ENCODE peak calls at places on chromosomes 12 and 14, in five cellular contexts. One of them, this sample, is unnamed.

GRCh38 chr12:12338528-12339168 is 11.4 kb downstream of the MANSC1 start:
- DNase-seq in suprapubic skin: no peak
- DNase-seq in spleen: peak; percentile 54
- DNase-seq in tibial nerve: no peak
- DNase-seq in A549: no peak
- DNase-seq in this sample: peak; percentile 60

GRCh38 chr14:71776463-71777359 is 155.5 kb upstream of the RGS6 start:
- DNase-seq in tibial nerve: no peak
- DNase-seq in suprapubic skin: no peak
- DNase-seq in A549: no peak
- DNase-seq in spleen: no peak
- DNase-seq in this sample: no peak

GRCh38 chr12:95741635-95742034 is 48.9 kb downstream of the NTN4 start:
- DNase-seq in A549: no peak
- DNase-seq in tibial nerve: no peak
- DNase-seq in suprapubic skin: no peak
- DNase-seq in spleen: no peak
- DNase-seq in this sample: no peak

GRCh38 chr14:63203618-63204406 is 431 bp upstream of the RHOJ start:
- DNase-seq in suprapubic skin: peak; percentile 86
- DNase-seq in A549: peak; percentile 37
- DNase-seq in spleen: peak; percentile 74
- DNase-seq in tibial nerve: peak; percentile 67
- DNase-seq in this sample: peak; percentile 79

GRCh38 chr12:50333441-50333840 is 50.1 kb upstream of the LIMA1 start:
- DNase-seq in spleen: no peak
- DNase-seq in suprapubic skin: no peak
- DNase-seq in tibial nerve: no peak
- DNase-seq in A549: no peak
- DNase-seq in this sample: no peak

GRCh38 chr12:53775478-53776145 is 23.8 kb upstream of the CISTR start:
- DNase-seq in spleen: no peak
- DNase-seq in suprapubic skin: peak; percentile 68
- DNase-seq in A549: no peak
- DNase-seq in tibial nerve: no peak
- DNase-seq in this sample: peak; percentile 66

GRCh38 chr14:79842270-79842669 is 369.0 kb downstream of the DIO2 start:
- DNase-seq in A549: peak; percentile 20
- DNase-seq in spleen: no peak
- DNase-seq in tibial nerve: no peak
- DNase-seq in suprapubic skin: no peak
- DNase-seq in this sample: peak; percentile 41

GRCh38 chr14:67882973-67883372 is 63.4 kb downstream of the RAD51B start:
- DNase-seq in tibial nerve: no peak
- DNase-seq in suprapubic skin: no peak
- DNase-seq in A549: no peak
- DNase-seq in spleen: no peak
- DNase-seq in this sample: no peak

GRCh38 chr12:69657376-69658137 is 41.5 kb downstream of the BEST3 start:
- DNase-seq in suprapubic skin: no peak
- DNase-seq in spleen: no peak
- DNase-seq in tibial nerve: no peak
- DNase-seq in A549: peak; percentile 26
- DNase-seq in this sample: no peak

GRCh38 chr12:123057505-123058265 is 77.2 kb downstream of the ARL6IP4 start:
- DNase-seq in spleen: no peak
- DNase-seq in A549: no peak
- DNase-seq in suprapubic skin: peak; percentile 40
- DNase-seq in tibial nerve: no peak
- DNase-seq in this sample: no peak

GRCh38 chr14:71140157-71140556 is 232.9 kb downstream of the PCNX1 start:
- DNase-seq in spleen: no peak
- DNase-seq in tibial nerve: no peak
- DNase-seq in A549: no peak
- DNase-seq in suprapubic skin: no peak
- DNase-seq in this sample: peak; percentile 48

GRCh38 chr12:9103050-9103854 is 12.5 kb downstream of the A2M start:
- DNase-seq in spleen: no peak
- DNase-seq in tibial nerve: no peak
- DNase-seq in A549: no peak
- DNase-seq in suprapubic skin: no peak
- DNase-seq in this sample: no peak

GRCh38 chr12:29782821-29783772 is 645 bp downstream of the TMTC1 start:
- DNase-seq in suprapubic skin: peak; percentile 72
- DNase-seq in spleen: peak; percentile 87
- DNase-seq in A549: no peak
- DNase-seq in tibial nerve: peak; percentile 21
- DNase-seq in this sample: peak; percentile 88

GRCh38 chr12:76346798-76347420 is 1.3 kb downstream of the BBS10 start:
- DNase-seq in suprapubic skin: no peak
- DNase-seq in A549: peak; percentile 54
- DNase-seq in spleen: no peak
- DNase-seq in tibial nerve: no peak
- DNase-seq in this sample: no peak

GRCh38 chr14:65949711-65950516 is 536.3 kb upstream of the CCDC196 start:
- DNase-seq in suprapubic skin: no peak
- DNase-seq in A549: peak; percentile 28
- DNase-seq in spleen: no peak
- DNase-seq in tibial nerve: no peak
- DNase-seq in this sample: no peak

GRCh38 chr12:88200029-88200428 is 57.9 kb downstream of the TMTC3 start:
- DNase-seq in spleen: no peak
- DNase-seq in suprapubic skin: no peak
- DNase-seq in tibial nerve: no peak
- DNase-seq in A549: no peak
- DNase-seq in this sample: no peak

GRCh38 chr12:88207921-88208640 is 66.0 kb downstream of the TMTC3 start:
- DNase-seq in A549: no peak
- DNase-seq in tibial nerve: no peak
- DNase-seq in suprapubic skin: no peak
- DNase-seq in spleen: no peak
- DNase-seq in this sample: no peak

GRCh38 chr12:88206636-88207035 is 64.5 kb downstream of the TMTC3 start:
- DNase-seq in spleen: no peak
- DNase-seq in suprapubic skin: no peak
- DNase-seq in tibial nerve: no peak
- DNase-seq in A549: no peak
- DNase-seq in this sample: no peak

DNA sequence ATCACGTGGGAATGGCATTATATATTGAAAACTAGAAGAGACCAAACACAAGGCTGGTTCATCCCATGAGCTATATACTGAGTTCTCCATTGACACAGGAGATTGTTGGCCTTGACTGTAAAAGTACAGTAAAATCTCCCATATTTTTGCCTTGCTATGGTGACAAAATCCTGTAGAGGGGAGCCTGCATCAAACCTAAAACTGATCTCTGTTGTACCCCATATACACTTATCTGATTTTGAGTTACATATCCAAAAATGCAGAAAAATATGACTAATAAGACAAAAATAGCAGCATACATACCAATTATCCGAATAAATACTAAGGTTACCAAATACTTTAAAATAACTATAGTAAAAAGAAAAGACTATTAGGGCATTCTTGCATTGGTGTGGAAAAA is 60.4 kb downstream of the TMTC3 start:
- DNase-seq in A549: no peak
- DNase-seq in tibial nerve: no peak
- DNase-seq in suprapubic skin: no peak
- DNase-seq in spleen: no peak
- DNase-seq in this sample: no peak
- TF ChIP-seq CTCF in A549: no peak
- TF ChIP-seq CTCF in tibial nerve: no peak
- TF ChIP-seq CTCF in suprapubic skin: no peak
- TF ChIP-seq CTCF in spleen: no peak
- TF ChIP-seq CTCF in this sample: no peak

DNA sequence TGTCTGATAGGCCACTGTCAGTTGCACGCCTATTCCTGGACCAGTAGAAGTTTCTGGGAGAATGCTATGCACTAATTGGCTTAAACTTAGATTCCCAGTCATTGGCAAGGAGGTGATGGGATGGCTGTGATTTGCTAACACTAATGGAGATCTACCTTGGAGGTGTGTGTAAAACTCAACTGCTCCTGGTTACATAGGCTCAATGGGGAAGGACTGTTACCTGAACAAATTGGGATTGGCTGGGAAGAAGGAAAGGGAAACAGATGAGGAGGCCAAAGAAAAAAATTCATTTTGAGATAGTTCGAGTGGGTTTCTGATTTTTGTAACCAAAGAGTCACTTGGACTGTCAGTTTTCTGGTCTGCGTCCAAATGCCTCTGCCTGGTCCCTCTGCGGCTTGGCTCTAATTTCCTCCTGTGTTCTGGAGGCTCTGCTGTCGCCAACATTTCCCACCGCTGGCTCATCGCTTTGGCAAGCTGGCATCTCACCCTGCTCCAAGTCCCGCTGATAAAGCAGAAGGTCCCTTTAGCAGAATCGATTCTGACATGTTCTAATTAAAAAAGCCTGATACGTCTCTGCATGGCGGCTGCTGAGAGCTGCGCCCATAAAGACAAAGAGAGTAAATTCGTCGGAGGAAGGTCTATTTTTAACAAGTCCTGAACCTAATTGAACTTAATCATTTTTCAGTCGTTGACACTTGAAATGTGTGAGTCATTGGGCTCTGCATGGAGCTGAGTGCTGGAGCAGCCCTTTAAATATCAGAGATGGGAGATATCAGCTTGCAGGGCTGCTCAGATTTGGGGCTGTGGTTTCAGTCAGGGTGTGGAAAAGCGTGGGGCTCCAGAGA is 2.0 kb upstream of the CCDC63 start:
- DNase-seq in tibial nerve: no peak
- DNase-seq in spleen: no peak
- DNase-seq in A549: no peak
- DNase-seq in suprapubic skin: no peak
- DNase-seq in this sample: peak; percentile 15
- H3K4me3 ChIP-seq in tibial nerve: no peak overlapping the region
- H3K4me3 ChIP-seq in spleen: no peak overlapping the region
- H3K4me3 ChIP-seq in A549: no peak overlapping the region
- H3K4me3 ChIP-seq in suprapubic skin: no peak overlapping the region
- H3K4me3 ChIP-seq in this sample: no peak overlapping the region

DNA sequence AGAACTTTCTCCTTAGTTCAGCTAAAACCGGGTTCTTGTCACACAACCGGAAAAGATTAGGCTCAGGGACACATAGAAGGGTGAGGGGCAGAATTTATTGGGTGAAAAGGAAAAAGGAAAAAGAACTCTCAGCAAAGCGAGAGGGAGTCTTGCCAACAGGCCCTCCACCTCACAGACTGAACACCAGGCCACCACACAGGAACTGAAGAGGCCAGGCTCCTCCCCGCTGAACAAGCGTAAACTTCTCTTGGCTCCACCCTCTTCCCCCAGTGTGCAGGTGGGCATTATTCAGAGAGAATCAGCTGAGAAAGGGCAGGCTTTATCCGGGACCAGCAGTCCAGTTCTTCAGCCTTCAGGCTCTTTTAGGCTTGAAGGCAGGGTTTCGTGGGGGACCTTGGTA is 125.6 kb upstream of the FGD4 start:
- DNase-seq in suprapubic skin: no peak
- DNase-seq in tibial nerve: no peak
- DNase-seq in spleen: peak; percentile 90
- DNase-seq in A549: no peak
- DNase-seq in this sample: no peak
- TF ChIP-seq POLR2A in suprapubic skin: no peak
- TF ChIP-seq POLR2A in tibial nerve: no peak
- TF ChIP-seq POLR2A in spleen: no peak
- TF ChIP-seq POLR2A in A549: no peak
- TF ChIP-seq POLR2A in this sample: no peak

GRCh38 chr14:20659813-20660395 is 18.4 kb upstream of the OR6S1 start:
- DNase-seq in spleen: peak; percentile 64
- DNase-seq in A549: peak; percentile 33
- DNase-seq in tibial nerve: no peak
- DNase-seq in suprapubic skin: no peak
- DNase-seq in this sample: no peak

GRCh38 chr14:20656274-20656673 is 14.8 kb upstream of the OR6S1 start:
- DNase-seq in tibial nerve: no peak
- DNase-seq in suprapubic skin: no peak
- DNase-seq in spleen: no peak
- DNase-seq in A549: no peak
- DNase-seq in this sample: no peak

GRCh38 chr14:20658246-20658645 is 16.8 kb upstream of the OR6S1 start:
- DNase-seq in A549: no peak
- DNase-seq in suprapubic skin: no peak
- DNase-seq in tibial nerve: no peak
- DNase-seq in spleen: peak; percentile 45
- DNase-seq in this sample: no peak

GRCh38 chr14:20655851-20656250 is 14.4 kb upstream of the OR6S1 start:
- DNase-seq in tibial nerve: no peak
- DNase-seq in suprapubic skin: no peak
- DNase-seq in spleen: no peak
- DNase-seq in A549: peak; percentile 16
- DNase-seq in this sample: no peak

GRCh38 chr14:20657216-20658211 is 16.0 kb upstream of the OR6S1 start:
- DNase-seq in tibial nerve: no peak
- DNase-seq in spleen: peak; percentile 52
- DNase-seq in suprapubic skin: no peak
- DNase-seq in A549: peak; percentile 92
- DNase-seq in this sample: no peak
- TF ChIP-seq CTCF in tibial nerve: no peak
- TF ChIP-seq CTCF in spleen: no peak
- TF ChIP-seq CTCF in suprapubic skin: no peak
- TF ChIP-seq CTCF in A549: peak; percentile 30
- TF ChIP-seq CTCF in this sample: no peak

GRCh38 chr12:108768591-108769500 is 37.5 kb upstream of the CORO1C start:
- DNase-seq in A549: peak; percentile 71
- DNase-seq in suprapubic skin: no peak
- DNase-seq in tibial nerve: no peak
- DNase-seq in spleen: peak; percentile 87
- DNase-seq in this sample: peak; percentile 89
- H3K4me3 ChIP-seq in A549: peak overlapping the region; percentile 42
- H3K4me3 ChIP-seq in suprapubic skin: peak overlapping the region; percentile 27
- H3K4me3 ChIP-seq in tibial nerve: peak overlapping the region; percentile 30
- H3K4me3 ChIP-seq in spleen: peak overlapping the region; percentile 34
- H3K4me3 ChIP-seq in this sample: no peak overlapping the region

DNA sequence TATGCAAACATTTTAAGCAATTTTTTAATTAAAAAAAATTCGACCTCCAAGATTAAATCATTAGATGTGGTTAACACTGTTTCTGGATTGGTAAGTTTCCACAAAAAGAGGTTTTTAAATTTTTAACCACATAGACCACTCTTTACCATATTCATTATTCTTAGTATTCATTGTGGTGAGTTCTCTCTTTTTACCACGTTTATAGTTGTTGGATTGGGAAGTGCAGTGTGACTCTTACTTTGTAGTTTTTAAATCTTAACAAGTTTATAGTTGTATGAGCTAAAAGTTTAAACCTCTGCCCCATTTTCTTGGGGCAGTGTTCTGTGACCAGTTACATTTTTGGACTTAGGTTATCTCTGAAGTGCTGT is 8.6 kb downstream of the ATP2A2 start:
- DNase-seq in A549: no peak
- DNase-seq in spleen: no peak
- DNase-seq in suprapubic skin: no peak
- DNase-seq in tibial nerve: no peak
- DNase-seq in this sample: no peak
- TF ChIP-seq POLR2A in A549: no peak
- TF ChIP-seq POLR2A in spleen: no peak
- TF ChIP-seq POLR2A in suprapubic skin: no peak
- TF ChIP-seq POLR2A in tibial nerve: no peak
- TF ChIP-seq POLR2A in this sample: no peak

This sample was measured in lower leg skin.